ENCODE peak calls at places on chromosome 7, in seven cellular contexts. E is NCI-H1092, I is H7, B is AG08396, M is GF-D8, O is M059J, C is coronary artery. Z is an unnamed sample.

GRCh38 chr7:135620980-135621850 is 41.1 kb upstream of the STMP1 start:
- DNase-seq in E (peak; percentile 63), I (peak; percentile 48), B (peak; percentile 61), M (peak; percentile 38), O (peak; percentile 83), C (no peak), Z (no peak)

GRCh38 chr7:157405501-157405900 is 68.7 kb downstream of the DNAJB6 start:
- DNase-seq in E (no peak), I (peak; percentile 43), B (no peak), M (no peak), O (no peak), C (no peak), Z (no peak)

GRCh38 chr7:27202018-27202740 is 2.3 kb upstream of the HOXA13 start:
- DNase-seq in E (no peak), I (peak; percentile 69), B (no peak), M (no peak), O (no peak), C (no peak), Z (no peak)

GRCh38 chr7:47792521-47793121 is 155.6 kb downstream of the PKD1L1 start:
- DNase-seq in E (peak; percentile 23), I (no peak), B (no peak), M (no peak), O (peak; percentile 77), C (no peak), Z (no peak)

GRCh38 chr7:9036080-9036479 is 602.7 kb downstream of the NXPH1 start:
- DNase-seq in E (no peak), I (no peak), B (no peak), M (no peak), O (no peak), C (no peak), Z (no peak)

GRCh38 chr7:83439021-83439420 is 209.9 kb downstream of the SEMA3E start:
- DNase-seq in E (no peak), I (no peak), B (no peak), M (no peak), O (no peak), C (no peak), Z (no peak)

GRCh38 chr7:36755484-36755883 is 31.2 kb upstream of the AOAH start:
- DNase-seq in E (no peak), I (no peak), B (no peak), M (no peak), O (no peak), C (no peak), Z (no peak)

GRCh38 chr7:81887691-81888090 is 117.8 kb upstream of the HGF start:
- DNase-seq in E (no peak), I (no peak), B (no peak), M (peak; percentile 35), O (no peak), C (no peak), Z (no peak)

GRCh38 chr7:118878336-118878735 is 653.8 kb downstream of the ANKRD7 start:
- DNase-seq in E (no peak), I (no peak), B (no peak), M (no peak), O (no peak), C (no peak), Z (no peak)

GRCh38 chr7:72781631-72782030 is 46.4 kb downstream of the TYW1B start:
- DNase-seq in E (no peak), I (no peak), B (no peak), M (no peak), O (no peak), C (no peak), Z (no peak)

GRCh38 chr7:153682628-153683027 is 369.6 kb upstream of the DPP6 start:
- DNase-seq in E (no peak), I (no peak), B (no peak), M (no peak), O (no peak), C (no peak), Z (no peak)

GRCh38 chr7:22445140-22445722 is 54.8 kb downstream of the STEAP1B start:
- DNase-seq in E (peak; percentile 91), I (peak; percentile 60), B (peak; percentile 21), M (no peak), O (peak; percentile 9), C (no peak), Z (no peak)

GRCh38 chr7:41148521-41148951 is 554.4 kb downstream of the INHBA start:
- DNase-seq in E (no peak), I (no peak), B (peak; percentile 68), M (no peak), O (peak; percentile 96), C (no peak), Z (no peak)

GRCh38 chr7:151018421-151019129 is 5.7 kb downstream of the ATG9B start:
- DNase-seq in E (peak; percentile 64), I (peak; percentile 82), B (no peak), M (no peak), O (no peak), C (no peak), Z (no peak)

GRCh38 chr7:133024604-133025003 is 57.3 kb downstream of the CHCHD3 start:
- DNase-seq in E (no peak), I (no peak), B (no peak), M (no peak), O (no peak), C (no peak), Z (no peak)

GRCh38 chr7:73451780-73452398 is 18.3 kb downstream of the FZD9 start:
- DNase-seq in E (peak; percentile 34), I (peak; percentile 72), B (peak; percentile 59), M (no peak), O (peak; percentile 58), C (no peak), Z (no peak)

GRCh38 chr7:20170626-20171025 is 46.6 kb downstream of the MACC1 start:
- DNase-seq in E (no peak), I (no peak), B (no peak), M (no peak), O (peak; percentile 59), C (no peak), Z (no peak)